ENCODE peak calls at places on chromosome 15, in four cellular contexts. U is HepG2, Q is K562, B is GM12878. A is an unnamed sample.

GRCh38 chr15:23416349-23417276 is 30.4 kb downstream of the GOLGA6L2 start:
- DNase-seq in U (no peak), B (no peak), Q (peak; percentile 47), A (no peak)

GRCh38 chr15:77538011-77538410 is 94.7 kb downstream of the LINGO1 start:
- DNase-seq in Q (no peak), B (peak; percentile 72), U (no peak), A (no peak)

GRCh38 chr15:31732695-31733094 is 297.6 kb upstream of the CHRNA7 start:
- DNase-seq in B (no peak), Q (no peak), U (no peak), A (no peak)

GRCh38 chr15:71940004-71940588 is 129.7 kb downstream of the NR2E3 start:
- DNase-seq in U (no peak), Q (no peak), B (peak; percentile 60), A (no peak)

GRCh38 chr15:27861171-27861570 is 237.9 kb downstream of the OCA2 start:
- DNase-seq in U (no peak), Q (no peak), B (no peak), A (no peak)

GRCh38 chr15:51104512-51104911 is 9.8 kb upstream of the TNFAIP8L3 start:
- DNase-seq in B (no peak), U (no peak), Q (no peak), A (no peak)

GRCh38 chr15:81419304-81419943 is 45.4 kb upstream of the TMC3 start:
- DNase-seq in Q (peak; percentile 13), B (no peak), U (no peak), A (no peak)

GRCh38 chr15:70039917-70040316 is 57.8 kb downstream of the TLE3 start:
- DNase-seq in B (no peak), Q (no peak), U (no peak), A (no peak)

GRCh38 chr15:57566840-57567239 is 24.9 kb upstream of the MYZAP start:
- DNase-seq in B (no peak), Q (no peak), U (no peak), A (no peak)

GRCh38 chr15:75721923-75722870 is 9.5 kb upstream of the CSPG4 start:
- DNase-seq in U (no peak), B (no peak), Q (no peak), A (no peak)

GRCh38 chr15:75725021-75725718 is 12.5 kb upstream of the CSPG4 start:
- DNase-seq in U (no peak), B (no peak), Q (no peak), A (no peak)

GRCh38 chr15:75725719-75726607 is 13.3 kb upstream of the CSPG4 start:
- DNase-seq in Q (no peak), B (no peak), U (no peak), A (no peak)

GRCh38 chr15:75723171-75723846 is 10.7 kb upstream of the CSPG4 start:
- DNase-seq in U (no peak), B (no peak), Q (no peak), A (no peak)

GRCh38 chr15:75723847-75724660 is 11.4 kb upstream of the CSPG4 start:
- DNase-seq in U (peak; percentile 81), B (no peak), Q (peak; percentile 72), A (peak; percentile 86)
- TF ChIP-seq CHD4 in U (no peak), B (no peak), Q (no peak), A (no peak)

GRCh38 chr15:59152694-59153450 is 47.9 kb downstream of the CCNB2 start:
- DNase-seq in Q (no peak), B (no peak), U (no peak), A (no peak)
- TF ChIP-seq CHD4 in Q (no peak), B (no peak), U (no peak), A (no peak)

GRCh38 chr15:42508263-42508690 is 12.8 kb downstream of the SNAP23 start:
- DNase-seq in B (no peak), Q (peak; percentile 45), U (no peak), A (no peak)

GRCh38 chr15:42510258-42511009 is 15.0 kb downstream of the SNAP23 start:
- DNase-seq in U (no peak), B (no peak), Q (no peak), A (no peak)

GRCh38 chr15:42511010-42511396 is 15.6 kb downstream of the SNAP23 start:
- DNase-seq in Q (no peak), U (no peak), B (no peak), A (no peak)

GRCh38 chr15:42504631-42505030 is 9.2 kb downstream of the SNAP23 start:
- DNase-seq in Q (no peak), U (no peak), B (no peak), A (no peak)

GRCh38 chr15:42507514-42507913 is 12.1 kb downstream of the SNAP23 start:
- DNase-seq in Q (no peak), B (no peak), U (no peak), A (no peak)
- TF ChIP-seq CHD4 in Q (no peak), B (no peak), U (no peak), A (no peak)

DNA sequence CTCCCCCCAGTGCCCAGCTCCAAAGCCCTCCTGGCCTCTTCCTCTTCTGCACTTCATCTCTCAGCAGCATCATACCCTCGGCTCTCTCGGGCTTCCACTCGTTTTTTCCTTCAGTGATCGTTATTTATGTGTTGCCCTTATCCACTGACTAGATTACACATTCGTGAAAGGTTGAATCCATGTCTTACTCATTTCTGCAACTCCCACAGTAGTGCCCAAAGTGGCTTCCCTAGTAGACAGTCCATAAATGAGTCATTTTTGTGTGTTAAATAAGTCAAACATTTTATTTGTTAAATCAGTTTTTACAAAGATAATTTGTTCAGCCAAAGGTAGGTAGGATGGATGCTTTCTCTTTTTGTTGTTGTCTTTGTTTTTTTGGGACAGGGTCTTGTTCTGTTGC is 87.4 kb downstream of the CRTC3 start:
- DNase-seq in B (no peak), U (no peak), Q (no peak), A (no peak)
- TF ChIP-seq CHD4 in B (no peak), U (no peak), Q (no peak), A (no peak)

A was measured in A549.